ENCODE peak calls at places on chromosome 11, in seven cellular contexts. T, P, Z, B, L, M and G are unnamed samples.
A peak's percentile ranks its signal among the peaks of the same experiment; 100 is the strongest.

GRCh38 chr11:11691296-11692141 is 69.7 kb upstream of the GALNT18 start:
- DNase-seq in B (no peak), Z (no peak), M (no peak), T (no peak), L (no peak), P (no peak), G (no peak)

GRCh38 chr11:71995726-71996291 is 2.9 kb upstream of the IL18BP start:
- DNase-seq in P (no peak), M (no peak), B (no peak), L (no peak), T (no peak), Z (peak; percentile 75), G (no peak)

GRCh38 chr11:132257861-132258260 is 887.4 kb downstream of the NTM start:
- DNase-seq in B (no peak), L (no peak), Z (no peak), P (no peak), T (no peak), M (no peak), G (no peak)

GRCh38 chr11:12792590-12792989 is 118.4 kb downstream of the TEAD1 start:
- DNase-seq in B (peak; percentile 82), Z (no peak), M (no peak), P (no peak), T (no peak), L (peak; percentile 68), G (no peak)

GRCh38 chr11:125433454-125434121 is 62.5 kb downstream of the FEZ1 start:
- DNase-seq in P (peak; percentile 29), B (peak; percentile 59), L (peak; percentile 60), T (peak; percentile 69), M (peak; percentile 28), Z (peak; percentile 66), G (peak; percentile 58)

GRCh38 chr11:46075168-46075567 is 46.1 kb downstream of the PHF21A start:
- DNase-seq in B (peak; percentile 16), L (peak; percentile 52), Z (peak; percentile 48), T (no peak), P (no peak), M (no peak), G (no peak)

GRCh38 chr11:131195801-131196517 is 174.5 kb upstream of the NTM start:
- DNase-seq in B (peak; percentile 26), L (no peak), Z (no peak), P (peak; percentile 71), M (peak; percentile 47), T (peak; percentile 76), G (no peak)

GRCh38 chr11:119472856-119473222 is 49.9 kb upstream of the THY1 start:
- DNase-seq in B (no peak), L (no peak), Z (no peak), M (no peak), T (no peak), P (no peak), G (no peak)

GRCh38 chr11:33507967-33508366 is 192.7 kb downstream of the C11orf91 start:
- DNase-seq in B (peak; percentile 55), T (no peak), L (peak; percentile 29), M (peak; percentile 20), Z (no peak), P (no peak), G (no peak)

GRCh38 chr11:72223615-72224586 is 666 bp upstream of the INPPL1 start:
- DNase-seq in M (no peak), B (peak; percentile 70), L (no peak), Z (peak; percentile 80), P (peak; percentile 82), T (peak; percentile 84), G (peak; percentile 69)

GRCh38 chr11:18490319-18490718 is 34.7 kb downstream of the LDHAL6A start:
- DNase-seq in L (no peak), T (no peak), P (no peak), B (peak; percentile 68), M (no peak), Z (no peak), G (no peak)

GRCh38 chr11:108228236-108228635 is 5.4 kb downstream of the ATM start:
- DNase-seq in Z (no peak), B (peak; percentile 35), M (no peak), T (no peak), L (no peak), P (no peak), G (no peak)

GRCh38 chr11:61890536-61891330 is 612 bp downstream of the FADS3 start:
- DNase-seq in B (peak; percentile 81), Z (peak; percentile 72), T (peak; percentile 83), P (no peak), M (peak; percentile 47), L (peak; percentile 64), G (peak; percentile 22)

GRCh38 chr11:61158691-61159381 is 2.4 kb downstream of the VPS37C start:
- DNase-seq in L (peak; percentile 70), P (no peak), Z (no peak), T (no peak), M (no peak), B (peak; percentile 76), G (peak; percentile 43)

GRCh38 chr11:81840375-81840774 is 893.3 kb downstream of the FAM181B start:
- DNase-seq in B (no peak), M (no peak), T (no peak), Z (no peak), L (no peak), P (no peak), G (no peak)

GRCh38 chr11:17478064-17478463 is 1.4 kb upstream of the ABCC8 start:
- DNase-seq in T (no peak), M (no peak), Z (no peak), L (no peak), B (no peak), P (no peak), G (no peak)

GRCh38 chr11:20443596-20443995 is 56.1 kb downstream of the PRMT3 start:
- DNase-seq in M (no peak), B (peak; percentile 26), Z (no peak), L (peak; percentile 4), T (peak; percentile 17), P (no peak), G (peak; percentile 16)

DNA sequence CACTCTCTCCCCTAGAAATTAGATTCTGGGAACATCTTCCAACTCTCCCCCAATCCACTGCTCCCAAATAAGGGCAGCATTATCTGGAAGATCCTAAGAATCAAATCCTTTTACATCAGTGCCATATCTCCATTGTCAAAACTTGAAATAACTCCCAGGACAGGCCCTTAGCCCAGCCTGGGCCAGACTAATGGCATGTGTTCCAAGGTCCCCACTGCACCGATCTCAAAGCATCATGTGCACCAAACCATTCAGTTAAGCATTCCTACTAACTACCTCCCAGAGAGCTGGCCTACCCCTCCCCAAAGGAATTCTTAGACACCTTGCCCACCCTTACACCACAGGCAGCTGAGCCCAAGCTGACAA is 44.2 kb upstream of the POU2AF1 start:
- DNase-seq in T (no peak), Z (no peak), P (no peak), B (no peak), M (no peak), L (no peak), G (no peak)
- TF ChIP-seq CTCF in T (no peak), Z (no peak), P (no peak), B (no peak), M (no peak), L (no peak), G (no peak)

GRCh38 chr11:112834277-112834755 is 126.9 kb upstream of the NCAM1 start:
- DNase-seq in L (no peak), Z (no peak), T (peak; percentile 82), P (peak; percentile 89), M (peak; percentile 55), B (no peak), G (no peak)
- H3K4me3 ChIP-seq in L (no peak overlapping the region), Z (no peak overlapping the region), T (no peak overlapping the region), P (no peak overlapping the region), M (no peak overlapping the region), B (no peak overlapping the region), G (no peak overlapping the region)

DNA sequence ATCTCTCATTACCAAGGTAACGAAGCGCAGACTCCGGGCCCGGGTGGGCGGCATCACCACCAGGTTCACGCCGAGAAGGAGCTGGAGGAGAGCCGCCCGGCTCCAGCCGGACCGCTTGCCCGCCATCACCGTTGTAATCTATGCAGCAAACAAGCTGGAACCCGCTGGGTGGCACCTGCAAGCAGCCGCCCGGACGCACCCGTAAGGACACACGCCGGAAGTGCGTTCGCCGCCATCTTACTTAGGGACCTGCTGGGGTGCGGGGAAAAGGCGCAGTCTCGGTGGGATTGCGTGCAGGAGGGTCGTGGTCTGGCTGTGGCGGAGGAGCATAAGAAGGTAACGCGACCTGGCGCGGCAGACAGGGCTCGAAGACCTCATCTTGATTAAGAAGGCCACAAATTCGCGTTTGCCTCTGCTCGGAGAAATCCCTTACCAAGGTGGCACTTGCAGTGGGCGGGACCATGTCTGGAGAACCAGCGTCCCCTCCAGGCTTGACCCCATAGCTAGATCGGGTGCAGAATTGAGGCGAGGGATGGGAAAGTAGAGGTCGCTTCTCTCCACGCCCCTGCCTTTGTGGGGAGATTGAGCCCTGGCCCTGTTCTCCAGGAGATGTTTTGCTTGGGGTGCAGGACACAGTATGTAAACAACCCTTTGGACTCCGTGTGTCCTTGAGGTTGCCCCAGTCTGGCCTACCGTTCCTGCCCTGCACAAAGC is at the start of gene ACP2:
- DNase-seq in B (peak; percentile 87), P (peak; percentile 93), M (peak; percentile 89), L (peak; percentile 81), T (peak; percentile 89), Z (peak; percentile 85), G (peak; percentile 95)
- TF ChIP-seq CTCF in B (peak; percentile 45), P (peak; percentile 17), M (peak; percentile 42), L (no peak), T (peak; percentile 49), Z (peak; percentile 66), G (peak; percentile 46)

GRCh38 chr11:116831790-116832349 is 2.2 kb downstream of the APOC3 start:
- DNase-seq in P (no peak), L (no peak), B (no peak), M (no peak), Z (no peak), T (no peak), G (no peak)
- H3K4me3 ChIP-seq in P (no peak overlapping the region), L (no peak overlapping the region), B (no peak overlapping the region), M (no peak overlapping the region), Z (no peak overlapping the region), T (no peak overlapping the region), G (no peak overlapping the region)

DNA sequence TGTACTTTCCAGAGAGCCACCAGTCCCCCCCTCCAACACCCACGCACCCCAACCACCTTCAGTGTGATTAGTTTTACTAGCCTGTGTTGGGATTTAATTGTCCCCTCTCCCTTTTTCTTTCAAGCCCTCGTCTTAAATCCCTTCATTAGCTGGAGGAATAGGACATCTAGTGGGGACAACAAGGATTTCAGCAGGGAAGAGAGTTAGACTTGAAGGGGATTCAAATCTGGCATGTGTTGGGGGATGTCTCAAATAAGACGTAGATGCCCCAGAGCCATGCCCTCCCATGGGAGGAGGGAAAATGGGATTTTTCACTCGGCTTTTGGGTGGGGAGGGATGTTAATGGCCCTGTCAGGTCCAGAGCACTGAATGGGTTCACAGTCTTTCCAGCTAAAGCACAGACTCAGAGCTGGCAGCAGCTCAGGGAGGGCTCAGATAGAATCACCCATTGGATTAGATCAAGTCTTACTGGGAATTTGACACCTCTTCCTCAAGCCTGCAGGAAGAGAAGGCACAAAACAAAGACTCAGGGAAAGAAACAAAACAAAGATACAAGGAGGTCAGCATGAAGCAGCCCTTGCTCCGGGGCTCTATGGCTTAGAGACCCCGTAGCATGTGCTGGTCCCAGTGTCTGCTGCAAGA is 10.7 kb downstream of the INS start:
- DNase-seq in B (peak; percentile 47), M (no peak), T (peak; percentile 76), P (no peak), Z (no peak), L (peak; percentile 25), G (no peak)
- TF ChIP-seq CTCF in B (peak; percentile 63), M (peak; percentile 38), T (peak; percentile 53), P (peak; percentile 19), Z (peak; percentile 41), L (peak; percentile 36), G (no peak)

DNA sequence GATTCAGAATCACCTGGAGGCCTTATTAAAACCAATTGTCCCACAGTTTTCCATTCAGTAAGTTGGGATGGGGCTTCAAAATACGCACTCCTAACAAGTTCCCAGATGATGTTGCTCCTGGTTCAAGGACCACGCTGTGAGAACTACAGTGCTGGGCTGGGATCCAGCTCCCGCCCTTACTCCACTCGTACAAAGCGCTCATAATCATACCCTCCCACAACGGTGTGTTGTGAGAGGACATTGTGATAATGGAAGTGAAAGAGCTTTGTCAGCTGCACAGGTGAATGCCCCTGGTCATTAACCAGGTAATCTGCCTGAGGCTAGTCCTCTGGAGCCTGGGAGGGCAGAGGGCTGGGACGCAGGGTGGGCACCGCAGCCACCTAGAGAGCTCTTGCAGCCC is 1.3 kb upstream of the CD82 start:
- DNase-seq in M (peak; percentile 44), P (peak; percentile 71), B (no peak), T (no peak), Z (peak; percentile 2), L (peak; percentile 71), G (no peak)
- H3K4me3 ChIP-seq in M (no peak overlapping the region), P (peak overlapping the region; percentile 65), B (peak overlapping the region; percentile 61), T (no peak overlapping the region), Z (no peak overlapping the region), L (peak overlapping the region; percentile 25), G (no peak overlapping the region)